ENCODE peak calls at places on chromosomes 4 and X, in seven cellular contexts. P is adrenal gland, V is heart left ventricle, X is HCT116, F is transverse colon, G is tibial nerve, Z is sigmoid colon. Y is an unnamed sample.

GRCh38 chr4:135485371-135485770 is 1283.8 kb upstream of the PABPC4L start:
- DNase-seq in P (no peak), V (no peak), X (no peak), F (no peak), G (no peak), Z (no peak), Y (no peak)

GRCh38 chr4:79273918-79274317 is 51.9 kb downstream of the NAA11 start:
- DNase-seq in P (no peak), V (no peak), X (no peak), F (no peak), G (no peak), Z (no peak), Y (no peak)

GRCh38 chr4:100742045-100742444 is 224.2 kb upstream of the EMCN start:
- DNase-seq in P (peak), V (no peak), X (peak), F (no peak), G (no peak), Z (no peak), Y (no peak)

GRCh38 chr4:185142911-185143595 is at the start of gene SLC25A4:
- DNase-seq in P (peak), V (peak), X (peak), F (peak), G (peak), Z (peak), Y (peak)

GRCh38 chr4:150525321-150525868 is 56.6 kb upstream of the MAB21L2 start:
- DNase-seq in P (no peak), V (no peak), X (no peak), F (no peak), G (no peak), Z (no peak), Y (no peak)

GRCh38 chrX:45697591-45697990 is 496.9 kb upstream of the DIPK2B start:
- DNase-seq in P (no peak), V (no peak), X (no peak), F (no peak), G (no peak), Z (no peak), Y (no peak)

GRCh38 chr4:57410331-57411052 is 300.3 kb upstream of the IGFBP7 start:
- DNase-seq in P (no peak), V (no peak), X (no peak), F (no peak), G (peak), Z (peak), Y (no peak)

GRCh38 chrX:19683817-19684216 is 168.5 kb upstream of the MAP3K15 start:
- DNase-seq in P (no peak), V (no peak), X (no peak), F (no peak), G (no peak), Z (no peak), Y (no peak)

GRCh38 chr4:123200417-123200945 is 196.1 kb upstream of the SPRY1 start:
- DNase-seq in P (no peak), V (no peak), X (no peak), F (no peak), G (no peak), Z (no peak), Y (no peak)

GRCh38 chrX:136130931-136131843 is 16.1 kb upstream of the FHL1 start:
- DNase-seq in P (no peak), V (no peak), X (peak), F (no peak), G (no peak), Z (no peak), Y (no peak)

GRCh38 chr4:183599690-183600089 is 59.3 kb downstream of the RWDD4 start:
- DNase-seq in P (no peak), V (no peak), X (no peak), F (no peak), G (no peak), Z (no peak), Y (no peak)

GRCh38 chr4:138707746-138708145 is 307.8 kb upstream of the NOCT start:
- DNase-seq in P (no peak), V (no peak), X (no peak), F (no peak), G (no peak), Z (no peak), Y (no peak)

GRCh38 chrX:53481093-53481492 is 46.9 kb upstream of the HSD17B10 start:
- DNase-seq in P (peak), V (no peak), X (no peak), F (peak), G (no peak), Z (no peak), Y (no peak)

GRCh38 chr4:113331811-113332210 is 282.4 kb downstream of the ANK2 start:
- DNase-seq in P (no peak), V (no peak), X (no peak), F (no peak), G (no peak), Z (no peak), Y (no peak)

GRCh38 chr4:77959566-77960338 is 97.1 kb downstream of the MRPL1 start:
- DNase-seq in P (peak), V (no peak), X (peak), F (no peak), G (peak), Z (no peak), Y (no peak)

DNA sequence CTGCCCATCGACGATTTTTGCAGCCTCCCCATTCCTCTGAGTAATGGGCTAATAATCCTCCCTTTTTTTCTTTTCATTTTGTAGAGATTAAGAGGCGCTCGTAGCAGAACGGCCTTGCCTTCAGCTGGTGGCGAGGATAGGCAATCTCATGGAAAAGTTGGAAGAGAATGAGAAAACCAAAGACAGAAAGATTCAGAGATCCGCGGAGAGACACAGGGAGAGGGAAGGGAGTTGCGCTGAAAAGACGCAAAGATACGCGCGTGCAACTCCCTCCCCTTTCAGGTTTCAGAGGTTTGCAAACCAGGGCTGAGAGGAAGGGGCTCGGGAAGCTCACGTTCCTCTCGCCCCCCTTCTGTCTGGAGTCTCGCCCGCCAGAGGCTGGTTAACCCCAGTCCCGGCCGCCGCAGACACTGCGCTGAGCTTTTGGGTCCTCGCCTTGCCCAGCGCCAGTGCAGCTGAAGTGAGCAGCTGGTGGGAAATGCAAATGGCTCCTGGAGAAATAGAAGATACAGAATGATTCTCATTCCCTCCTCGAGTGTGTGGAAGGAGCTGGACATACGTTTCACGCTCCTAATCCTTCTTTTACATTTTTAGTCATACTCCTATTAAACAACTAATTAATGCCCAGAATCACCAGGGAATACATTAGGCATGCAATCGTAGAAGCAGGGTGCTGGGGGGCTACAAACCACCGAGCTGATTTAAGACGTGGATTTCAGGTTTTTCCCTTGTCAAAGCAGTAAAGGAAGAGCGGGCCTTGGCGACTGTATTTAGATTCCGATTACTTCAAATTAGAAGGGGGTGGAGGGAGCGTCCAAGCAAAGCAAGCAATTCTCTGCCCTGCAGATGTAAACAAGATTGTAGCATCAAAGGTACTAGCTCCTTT is 16.6 kb upstream of the PITX2 start:
- DNase-seq in P (no peak), V (no peak), X (no peak), F (no peak), G (no peak), Z (no peak), Y (no peak)
- TF ChIP-seq POLR2A in P (no peak), V (no peak), X (no peak), F (no peak), G (no peak), Z (no peak), Y (no peak)

DNA sequence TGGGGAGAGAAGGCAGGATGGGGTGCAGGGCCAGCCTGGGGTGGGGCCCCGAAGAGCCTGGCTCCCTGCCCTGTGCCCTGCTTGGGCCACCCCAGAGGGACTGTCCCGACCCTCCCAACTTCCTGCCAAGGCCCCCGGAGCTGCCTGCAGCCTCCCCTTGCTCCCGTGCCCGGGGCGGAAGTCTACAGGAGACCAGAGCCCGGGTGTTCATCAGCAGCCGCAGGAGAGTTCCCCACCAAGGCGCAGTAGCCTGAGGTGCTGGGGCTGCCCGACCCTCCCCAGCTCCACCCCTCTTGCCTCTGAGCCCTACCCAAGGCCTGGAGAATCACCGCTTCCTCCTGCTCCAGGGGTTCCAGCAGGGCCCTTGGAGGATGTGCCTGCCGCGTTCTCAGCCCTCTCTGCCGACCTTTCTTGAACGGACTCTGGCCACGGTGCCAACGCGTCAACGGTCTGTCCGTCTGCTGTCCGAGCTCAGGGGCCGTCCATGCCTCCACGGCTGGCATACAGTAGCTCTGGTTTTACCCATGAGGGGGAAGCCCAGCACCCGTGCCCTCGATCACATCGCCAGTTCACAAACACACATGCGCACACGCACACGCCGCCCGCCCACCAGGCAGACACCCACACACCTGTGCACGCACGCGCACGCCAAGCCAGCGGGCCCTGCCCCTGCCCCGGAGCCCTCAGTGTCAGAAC is 36.0 kb upstream of the SPON2 start:
- DNase-seq in P (no peak), V (no peak), X (no peak), F (peak), G (no peak), Z (peak), Y (no peak)
- H3K27ac ChIP-seq in P (peak), V (peak), X (no peak), F (peak), G (peak), Z (peak), Y (peak)

DNA sequence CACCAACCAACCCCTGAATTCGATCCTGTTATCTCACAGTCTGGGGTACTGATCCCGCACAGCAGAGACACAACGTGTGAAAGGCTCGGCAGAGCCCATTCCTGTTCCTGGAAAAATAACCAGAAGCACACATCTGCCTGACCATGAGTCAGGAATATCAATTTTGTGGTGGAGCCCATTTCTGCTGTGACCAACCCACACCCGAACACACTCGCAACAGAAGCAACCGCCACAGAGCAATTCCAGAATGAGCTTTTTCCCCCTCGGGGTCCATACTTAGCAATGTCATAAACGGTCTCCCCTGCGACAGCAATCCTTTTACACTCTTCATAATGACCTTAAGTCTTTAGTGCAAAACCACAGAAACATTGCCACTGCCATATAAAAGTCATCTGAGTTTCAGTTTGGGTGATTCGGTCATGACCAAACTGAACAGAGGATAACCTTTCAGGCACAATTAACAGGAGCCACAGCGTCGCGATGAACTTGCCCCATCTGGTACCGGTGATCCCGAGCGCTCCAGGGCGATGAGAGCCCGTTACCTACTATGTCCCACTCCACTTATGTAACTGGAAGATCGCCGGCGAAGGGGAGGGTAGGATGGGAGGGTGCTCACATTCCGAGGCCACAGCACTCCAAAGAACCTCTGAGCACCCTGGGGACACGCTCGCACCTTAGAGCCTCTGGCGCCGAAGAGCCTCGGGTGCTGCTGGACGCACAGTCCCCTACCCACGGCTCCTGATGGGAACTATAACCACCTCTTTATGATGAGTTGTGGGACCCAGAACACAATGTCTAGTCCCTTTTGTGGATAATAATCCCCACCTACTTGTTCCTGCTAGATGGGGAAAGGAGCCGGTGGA is 1.1 kb downstream of the MECP2 start:
- DNase-seq in P (no peak), V (peak), X (no peak), F (no peak), G (no peak), Z (no peak), Y (no peak)
- TF ChIP-seq POLR2A in P (no peak), V (no peak), X (no peak), F (no peak), G (no peak), Z (no peak), Y (no peak)

DNA sequence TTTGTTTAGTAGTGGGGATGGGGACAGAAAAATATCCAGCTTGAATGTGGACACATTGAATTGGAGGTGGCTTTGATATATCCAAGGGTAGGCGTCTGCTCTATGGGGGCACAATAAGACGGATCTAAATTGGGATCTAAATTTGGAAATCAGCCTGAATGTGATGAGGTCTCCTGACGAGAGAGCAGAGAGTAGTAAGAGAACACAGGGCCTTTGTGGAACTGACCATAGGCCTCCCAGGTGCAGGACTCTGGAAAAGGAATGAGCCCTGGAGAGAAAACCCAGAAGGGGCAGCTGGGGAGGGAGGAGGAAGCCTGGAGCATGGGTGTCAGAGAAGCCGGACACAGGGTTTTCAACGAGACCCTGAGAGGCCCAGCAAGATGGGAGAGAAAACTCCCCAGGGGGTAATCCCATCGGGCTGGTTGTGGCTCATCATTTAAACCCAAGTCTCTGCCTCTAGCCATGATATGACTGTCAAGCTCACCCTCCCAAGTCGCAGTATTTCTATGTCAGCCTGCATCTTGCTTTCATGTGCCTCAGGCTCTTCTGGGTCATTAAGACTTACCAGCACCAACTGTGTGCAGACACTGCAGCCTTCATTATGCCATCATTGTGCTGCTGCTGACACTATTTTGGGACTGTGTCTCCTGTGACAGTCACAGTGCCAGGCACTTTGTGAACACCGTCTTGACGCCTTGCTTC is 57.1 kb downstream of the ANAPC4 start:
- DNase-seq in P (no peak), V (no peak), X (no peak), F (no peak), G (no peak), Z (no peak), Y (no peak)
- H3K27ac ChIP-seq in P (no peak), V (no peak), X (no peak), F (no peak), G (no peak), Z (no peak), Y (no peak)

GRCh38 chr4:2537011-2537830 is 774 bp downstream of the FAM193A start:
- DNase-seq in P (peak), V (peak), X (no peak), F (peak), G (no peak), Z (peak), Y (peak)
- TF ChIP-seq POLR2A in P (no peak), V (no peak), X (no peak), F (peak), G (no peak), Z (no peak), Y (no peak)

Y was measured in breast epithelium.